ENCODE peak calls at places on chromosomes 12 and 14, in seven cellular contexts. L, N, O, F, M, T and P are unnamed samples.
A peak's percentile ranks its signal among the peaks of the same experiment; 100 is the strongest.

GRCh38 chr12:91001306-91001705 is 3.5 kb downstream of the EPYC start:
- DNase-seq in L (no peak), N (no peak), O (no peak), F (no peak), M (no peak), T (no peak), P (no peak)

GRCh38 chr14:102825307-102826095 is 48.3 kb downstream of the TRAF3 start:
- DNase-seq in L (no peak), N (no peak), O (no peak), F (no peak), M (no peak), T (no peak), P (no peak)

GRCh38 chr12:6535960-6536847 is 1.9 kb downstream of the GAPDH start:
- DNase-seq in L (no peak), N (no peak), O (no peak), F (no peak), M (no peak), T (no peak), P (no peak)

GRCh38 chr14:93691042-93691780 is 97.1 kb downstream of the PRIMA1 start:
- DNase-seq in L (no peak), N (no peak), O (no peak), F (no peak), M (no peak), T (no peak), P (no peak)

GRCh38 chr14:95069547-95069946 is 87.8 kb downstream of the DICER1 start:
- DNase-seq in L (no peak), N (no peak), O (no peak), F (no peak), M (no peak), T (no peak), P (no peak)

GRCh38 chr12:18400186-18400585 is 138.9 kb downstream of the PIK3C2G start:
- DNase-seq in L (peak; percentile 11), N (peak; percentile 39), O (no peak), F (no peak), M (no peak), T (no peak), P (no peak)

GRCh38 chr14:54715811-54716210 is 148.9 kb downstream of the SAMD4A start:
- DNase-seq in L (peak; percentile 58), N (no peak), O (no peak), F (no peak), M (no peak), T (no peak), P (no peak)

GRCh38 chr14:100836961-100837811 is 11.3 kb downstream of the MEG3 start:
- DNase-seq in L (no peak), N (no peak), O (peak; percentile 18), F (no peak), M (no peak), T (no peak), P (no peak)

GRCh38 chr14:92499216-92499615 is 14.4 kb upstream of the RIN3 start:
- DNase-seq in L (no peak), N (no peak), O (no peak), F (no peak), M (no peak), T (no peak), P (no peak)

GRCh38 chr14:50859296-50859624 is 12.6 kb upstream of the ABHD12B start:
- DNase-seq in L (no peak), N (no peak), O (no peak), F (no peak), M (no peak), T (no peak), P (no peak)
- H3K4me3 ChIP-seq in L (peak overlapping the region; percentile 60), N (no peak overlapping the region), O (peak overlapping the region; percentile 65), F (peak overlapping the region; percentile 39), M (peak overlapping the region; percentile 61), T (no peak overlapping the region), P (peak overlapping the region; percentile 62)

GRCh38 chr14:51744372-51745150 is 92.9 kb downstream of the FRMD6 start:
- DNase-seq in L (no peak), N (no peak), O (no peak), F (no peak), M (no peak), T (no peak), P (no peak)

GRCh38 chr14:51750542-51750941 is 98.8 kb downstream of the FRMD6 start:
- DNase-seq in L (no peak), N (no peak), O (no peak), F (no peak), M (no peak), T (no peak), P (no peak)
- TF ChIP-seq CTCF in L (no peak), N (no peak), O (no peak), F (peak; percentile 14), M (no peak), T (no peak), P (no peak)

GRCh38 chr14:73567951-73568885 is 795 bp upstream of the ACOT2 start:
- DNase-seq in L (peak; percentile 33), N (peak; percentile 38), O (no peak), F (no peak), M (no peak), T (peak; percentile 30), P (no peak)
- H3K4me3 ChIP-seq in L (peak overlapping the region; percentile 75), N (no peak overlapping the region), O (peak overlapping the region; percentile 73), F (peak overlapping the region; percentile 74), M (peak overlapping the region; percentile 56), T (peak overlapping the region; percentile 71), P (peak overlapping the region; percentile 37)

DNA sequence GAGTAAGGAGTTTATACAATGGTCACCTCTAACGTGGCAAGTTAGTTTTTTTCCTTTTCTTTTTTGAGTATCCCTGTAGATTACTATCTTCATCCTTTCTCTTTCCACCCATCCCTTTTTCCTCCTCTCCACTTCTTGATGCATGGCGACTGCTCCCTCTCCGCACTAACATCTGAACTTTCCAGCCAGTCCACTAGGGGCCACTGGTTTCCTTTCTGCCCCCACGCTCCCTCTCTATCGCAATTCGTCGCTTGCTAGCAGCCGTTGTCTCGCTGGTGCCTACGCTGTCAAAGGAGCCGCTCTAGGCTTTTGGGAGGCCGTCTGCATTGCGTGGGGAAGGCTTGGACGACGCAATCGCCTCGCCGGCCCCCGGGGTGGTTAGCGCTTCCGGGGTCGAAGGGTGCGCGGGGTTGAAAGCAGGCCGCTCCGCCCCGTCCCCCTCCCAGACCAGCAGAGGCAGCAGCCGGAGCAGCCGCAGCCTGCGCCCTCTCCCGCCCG is at the start of gene PCBP2:
- DNase-seq in L (peak; percentile 100), N (peak; percentile 100), O (peak; percentile 98), F (peak; percentile 98), M (peak; percentile 98), T (peak; percentile 99), P (peak; percentile 98)
- TF ChIP-seq CTCF in L (peak; percentile 91), N (peak; percentile 86), O (peak; percentile 88), F (peak; percentile 84), M (peak; percentile 94), T (peak; percentile 85), P (peak; percentile 86)

DNA sequence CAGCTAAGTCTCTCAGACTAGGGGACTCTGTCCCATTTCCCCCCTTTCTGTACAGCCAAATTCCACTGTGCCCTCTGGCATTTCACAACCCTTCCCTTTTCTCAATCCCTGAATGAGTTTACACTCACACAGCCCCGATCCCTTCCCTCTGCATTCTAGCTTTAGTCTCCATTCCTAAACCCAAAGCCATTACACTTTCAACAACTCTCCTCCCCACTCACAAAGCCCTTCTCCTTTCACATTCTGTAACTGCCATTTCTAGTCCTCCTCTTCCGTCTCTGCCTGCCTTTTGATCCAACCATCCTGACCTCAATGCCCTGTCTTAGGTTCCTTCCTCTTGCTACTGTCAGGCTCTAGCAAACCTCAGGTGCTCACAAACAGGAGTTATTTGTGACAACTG is 3.6 kb downstream of the ZFHX2 start:
- DNase-seq in L (no peak), N (no peak), O (no peak), F (no peak), M (no peak), T (no peak), P (no peak)
- H3K4me3 ChIP-seq in L (no peak overlapping the region), N (no peak overlapping the region), O (no peak overlapping the region), F (no peak overlapping the region), M (no peak overlapping the region), T (no peak overlapping the region), P (no peak overlapping the region)

DNA sequence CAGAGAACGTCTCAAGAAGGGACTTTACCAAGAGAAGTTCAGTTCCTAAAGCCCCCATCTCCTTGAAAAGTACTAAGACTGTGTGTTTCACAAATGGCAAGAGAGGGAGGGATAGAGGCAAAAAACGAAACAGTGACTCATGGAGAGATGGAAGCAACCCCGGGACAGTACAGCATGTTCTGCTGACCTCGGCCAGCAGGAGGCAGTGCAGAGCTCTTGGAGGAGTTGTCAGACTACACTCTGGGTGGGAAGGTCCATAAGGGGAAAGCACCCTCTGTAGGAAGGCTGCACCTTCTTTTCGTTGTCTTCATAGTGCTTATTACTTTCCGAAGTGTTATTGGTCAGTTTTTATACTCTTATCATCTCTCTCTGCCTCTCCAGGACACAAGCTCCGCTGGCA is 525.2 kb upstream of the CCDC196 start:
- DNase-seq in L (peak; percentile 35), N (peak; percentile 79), O (peak; percentile 60), F (peak; percentile 26), M (no peak), T (peak; percentile 58), P (no peak)
- TF ChIP-seq CTCF in L (peak; percentile 66), N (peak; percentile 92), O (peak; percentile 61), F (peak; percentile 91), M (no peak), T (peak; percentile 52), P (peak; percentile 71)

GRCh38 chr14:23055621-23056256 is 1.6 kb downstream of the CDH24 start:
- DNase-seq in L (peak; percentile 47), N (peak; percentile 45), O (no peak), F (no peak), M (no peak), T (peak; percentile 52), P (no peak)

GRCh38 chr14:23056257-23056955 is 914 bp downstream of the CDH24 start:
- DNase-seq in L (peak; percentile 63), N (peak; percentile 70), O (peak; percentile 74), F (no peak), M (peak; percentile 29), T (peak; percentile 84), P (no peak)

GRCh38 chr14:23054000-23054811 is 3.1 kb downstream of the CDH24 start:
- DNase-seq in L (no peak), N (no peak), O (no peak), F (no peak), M (no peak), T (no peak), P (no peak)

GRCh38 chr14:23053426-23053825 is 3.9 kb downstream of the CDH24 start:
- DNase-seq in L (no peak), N (no peak), O (no peak), F (no peak), M (no peak), T (no peak), P (no peak)

DNA sequence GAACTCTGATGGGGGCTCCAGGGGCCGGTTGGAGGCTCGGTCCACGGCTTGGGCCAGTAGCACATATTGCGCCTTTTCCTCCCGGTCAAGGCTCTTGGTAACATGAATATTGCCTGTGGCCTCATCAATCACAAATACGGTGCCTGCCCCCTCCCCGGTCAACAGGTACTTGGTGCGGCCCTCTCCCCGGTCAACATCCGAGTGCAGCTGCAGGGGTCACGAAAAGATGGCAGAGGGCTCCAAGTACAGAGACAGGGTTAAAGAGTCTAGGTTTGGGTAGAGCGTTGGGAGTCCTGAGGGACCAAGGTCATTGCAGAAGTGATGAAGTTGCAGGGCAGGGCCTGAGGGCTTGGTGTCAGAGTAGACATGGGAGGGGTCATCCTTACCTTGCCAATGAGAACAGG is 2.2 kb downstream of the CDH24 start:
- DNase-seq in L (no peak), N (no peak), O (no peak), F (no peak), M (no peak), T (no peak), P (no peak)
- H3K4me3 ChIP-seq in L (no peak overlapping the region), N (no peak overlapping the region), O (no peak overlapping the region), F (no peak overlapping the region), M (no peak overlapping the region), T (no peak overlapping the region), P (no peak overlapping the region)